ENCODE peak calls at places on chromosomes 1 and 21, in six cellular contexts. One of them, this sample, is unnamed.

GRCh38 chr21:28344985-28345384 is 647.7 kb downstream of the LTN1 start:
- DNase-seq in Daoy: no peak
- DNase-seq in HuH-7: no peak
- DNase-seq in ovary: no peak
- DNase-seq in B cell: no peak
- DNase-seq in adrenal gland: no peak
- DNase-seq in this sample: no peak

GRCh38 chr1:62796151-62796680 is 12.3 kb downstream of the ATG4C start:
- DNase-seq in B cell: no peak
- DNase-seq in HuH-7: no peak
- DNase-seq in ovary: no peak
- DNase-seq in Daoy: no peak
- DNase-seq in adrenal gland: no peak
- DNase-seq in this sample: no peak

GRCh38 chr1:56374026-56374974 is 205.1 kb downstream of the PLPP3 start:
- DNase-seq in B cell: no peak
- DNase-seq in adrenal gland: no peak
- DNase-seq in ovary: no peak
- DNase-seq in HuH-7: no peak
- DNase-seq in Daoy: peak
- DNase-seq in this sample: no peak

GRCh38 chr1:3598051-3598471 is 13.2 kb downstream of the MEGF6 start:
- DNase-seq in Daoy: no peak
- DNase-seq in B cell: no peak
- DNase-seq in adrenal gland: no peak
- DNase-seq in ovary: peak
- DNase-seq in HuH-7: no peak
- DNase-seq in this sample: no peak

GRCh38 chr1:33164120-33164519 is 17.7 kb downstream of the TRIM62 start:
- DNase-seq in B cell: no peak
- DNase-seq in HuH-7: no peak
- DNase-seq in Daoy: no peak
- DNase-seq in ovary: no peak
- DNase-seq in adrenal gland: no peak
- DNase-seq in this sample: no peak

GRCh38 chr1:117615474-117615873 is 9.6 kb downstream of the TENT5C start:
- DNase-seq in B cell: no peak
- DNase-seq in ovary: no peak
- DNase-seq in adrenal gland: no peak
- DNase-seq in HuH-7: no peak
- DNase-seq in Daoy: no peak
- DNase-seq in this sample: no peak

GRCh38 chr1:155300553-155301329 is 497 bp downstream of the PKLR start:
- DNase-seq in HuH-7: peak
- DNase-seq in adrenal gland: no peak
- DNase-seq in ovary: no peak
- DNase-seq in Daoy: no peak
- DNase-seq in B cell: no peak
- DNase-seq in this sample: no peak

GRCh38 chr1:23732363-23733224 is 10.7 kb upstream of the ELOA start:
- DNase-seq in ovary: no peak
- DNase-seq in Daoy: no peak
- DNase-seq in HuH-7: no peak
- DNase-seq in adrenal gland: no peak
- DNase-seq in B cell: no peak
- DNase-seq in this sample: no peak

GRCh38 chr1:151568626-151569088 is 28.5 kb downstream of the TUFT1 start:
- DNase-seq in adrenal gland: no peak
- DNase-seq in B cell: no peak
- DNase-seq in Daoy: no peak
- DNase-seq in HuH-7: no peak
- DNase-seq in ovary: no peak
- DNase-seq in this sample: no peak

GRCh38 chr1:208254376-208254775 is 10.2 kb upstream of the PLXNA2 start:
- DNase-seq in B cell: no peak
- DNase-seq in ovary: no peak
- DNase-seq in Daoy: no peak
- DNase-seq in HuH-7: no peak
- DNase-seq in adrenal gland: no peak
- DNase-seq in this sample: no peak